ENCODE peak calls at places on chromosomes 6 and 20, in four cellular contexts. J is heart left ventricle, L is brain microvascular endothelial cell, H is GM23338. T is an unnamed sample.
A peak's percentile ranks its signal among the peaks of the same experiment; 100 is the strongest.

GRCh38 chr6:73203098-73203497 is 22.2 kb downstream of the KHDC1L start:
- DNase-seq in J (no peak), L (no peak), H (no peak), T (no peak)

GRCh38 chr6:165662041-165662491 is 975 bp downstream of the PDE10A start:
- DNase-seq in J (peak; percentile 60), L (peak; percentile 29), H (peak; percentile 53), T (no peak)

GRCh38 chr6:106789436-106790145 is 160.2 kb downstream of the QRSL1 start:
- DNase-seq in J (no peak), L (no peak), H (no peak), T (no peak)

GRCh38 chr6:14142816-14143215 is 25.2 kb downstream of the CD83 start:
- DNase-seq in J (no peak), L (no peak), H (no peak), T (no peak)

GRCh38 chr6:111870054-111870750 is 3.0 kb downstream of the FYN start:
- DNase-seq in J (no peak), L (no peak), H (peak; percentile 54), T (no peak)

GRCh38 chr20:45308078-45308778 is at the start of gene MATN4:
- DNase-seq in J (no peak), L (no peak), H (peak; percentile 65), T (peak; percentile 86)

GRCh38 chr6:46290916-46291633 is 120.3 kb upstream of the ENPP5 start:
- DNase-seq in J (no peak), L (no peak), H (peak; percentile 26), T (peak; percentile 12)

GRCh38 chr6:135180458-135181332 is at the start of gene MYB:
- DNase-seq in J (peak; percentile 47), L (no peak), H (peak; percentile 82), T (peak; percentile 93)

GRCh38 chr20:46060301-46060881 is 29.4 kb downstream of the NCOA5 start:
- DNase-seq in J (no peak), L (no peak), H (no peak), T (no peak)

GRCh38 chr20:63740501-63741353 is 1.2 kb downstream of the SLC2A4RG start:
- DNase-seq in J (peak; percentile 93), L (peak; percentile 76), H (peak; percentile 73), T (peak; percentile 96)

GRCh38 chr6:42294759-42295158 is 77.1 kb upstream of the MRPS10 start:
- DNase-seq in J (no peak), L (peak; percentile 58), H (no peak), T (no peak)

GRCh38 chr6:137738197-137738596 is 128.9 kb upstream of the TNFAIP3 start:
- DNase-seq in J (no peak), L (peak; percentile 97), H (no peak), T (no peak)

GRCh38 chr6:168581236-168581635 is 140.3 kb downstream of the SMOC2 start:
- DNase-seq in J (no peak), L (no peak), H (no peak), T (no peak)

GRCh38 chr6:16639689-16640480 is 121.4 kb downstream of the ATXN1 start:
- DNase-seq in J (no peak), L (peak; percentile 78), H (no peak), T (no peak)

GRCh38 chr20:50346372-50347347 is 156.0 kb downstream of the CEBPB start:
- DNase-seq in J (peak; percentile 89), L (peak; percentile 72), H (no peak), T (no peak)

GRCh38 chr6:35713426-35713825 is 23.4 kb upstream of the ARMC12 start:
- DNase-seq in J (no peak), L (no peak), H (no peak), T (peak; percentile 35)

DNA sequence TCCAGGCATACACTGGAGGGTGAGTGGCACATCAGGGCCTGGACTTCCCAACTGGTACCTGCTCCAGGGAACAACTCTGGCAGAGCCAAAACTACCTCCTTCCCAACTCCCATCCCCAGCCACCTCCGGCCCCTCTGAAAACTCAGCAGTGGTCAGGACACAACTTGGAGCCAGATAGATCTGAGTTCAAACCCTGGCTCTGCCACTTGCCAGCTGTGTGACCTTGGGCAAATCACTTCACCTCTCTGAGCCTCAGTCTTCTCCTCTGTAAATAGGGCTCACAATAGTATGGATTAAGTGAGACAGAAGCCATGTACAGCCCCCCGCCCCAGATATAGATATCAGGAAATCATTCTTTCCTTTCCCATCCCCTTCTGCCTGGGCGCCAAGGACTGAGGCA is 10.7 kb downstream of the AHCY start:
- DNase-seq in J (no peak), L (no peak), H (no peak), T (no peak)
- H3K36me3 ChIP-seq in J (peaks cover 5% of the 10 kb centered on the region), L (peaks cover 56% of the 10 kb centered on the region), H (peaks cover 57% of the 10 kb centered on the region), T (peaks cover 71% of the 10 kb centered on the region)

DNA sequence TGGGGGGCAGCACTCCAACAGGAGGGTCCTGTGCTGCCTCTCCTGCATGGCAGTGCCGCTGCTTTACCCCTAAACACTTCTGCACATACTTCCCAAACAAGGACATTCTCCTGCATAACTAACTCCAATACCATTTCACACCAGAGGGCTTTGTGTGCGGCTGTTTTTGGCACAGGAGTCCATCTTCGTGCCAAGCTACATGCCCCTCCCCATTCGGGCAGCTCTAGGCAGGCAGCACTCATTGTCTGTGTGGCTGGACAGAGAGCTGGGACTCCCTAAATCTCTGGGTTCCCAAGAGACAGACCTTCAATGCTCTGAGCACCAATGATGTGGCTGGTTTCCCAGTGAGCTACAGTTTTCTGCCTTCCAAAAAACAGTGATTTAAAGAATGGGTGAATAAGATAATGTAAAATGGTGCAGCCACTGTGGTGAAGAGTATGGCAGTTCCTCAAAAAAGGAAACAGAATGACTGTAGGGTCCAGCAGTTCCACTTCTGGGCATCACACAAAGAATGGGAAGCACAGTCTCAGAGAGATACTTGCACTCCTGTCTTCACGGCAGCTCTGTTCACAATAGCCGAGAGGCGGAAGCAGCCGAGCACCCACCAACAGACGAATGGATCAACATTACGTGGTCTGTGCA is 80.3 kb upstream of the DUSP22 start:
- DNase-seq in J (no peak), L (no peak), H (no peak), T (no peak)
- H3K4me3 ChIP-seq in J (no peak overlapping the region), L (no peak overlapping the region), H (no peak overlapping the region), T (no peak overlapping the region)

DNA sequence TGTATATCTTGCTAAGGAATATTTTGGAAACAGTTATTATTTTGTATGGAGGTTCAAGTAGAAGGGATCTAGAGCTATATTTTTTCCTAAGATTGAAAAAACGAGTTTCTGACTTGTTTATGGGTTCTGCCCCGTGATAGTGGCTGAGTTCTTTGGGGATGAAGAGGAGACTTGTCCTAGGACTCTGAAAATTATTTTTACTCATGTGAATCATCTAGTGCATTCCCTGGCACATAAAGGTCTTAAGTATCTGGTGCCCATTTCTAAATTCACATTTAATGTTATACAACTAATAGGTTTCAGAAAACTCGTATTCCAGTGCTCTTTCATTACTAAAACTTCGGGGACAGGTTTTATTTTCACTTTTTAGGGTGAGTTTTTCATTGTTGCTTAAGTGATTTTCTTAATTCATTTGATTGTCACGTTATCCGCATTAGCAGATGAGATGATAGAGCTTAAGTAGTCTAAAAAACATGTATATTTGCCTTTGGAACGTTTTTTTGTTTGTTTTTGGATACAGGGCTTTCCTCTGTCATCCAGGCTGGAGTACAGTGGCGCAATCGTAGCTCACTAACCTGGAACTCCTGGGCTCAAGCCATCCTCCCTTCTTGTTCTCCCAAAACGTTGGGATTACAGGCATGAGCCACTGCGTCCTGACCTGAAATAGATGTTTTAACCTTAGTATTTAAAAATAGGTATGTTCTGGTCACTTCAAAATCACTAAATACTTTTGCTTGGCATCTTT is 2.1 kb downstream of the NFYA start:
- DNase-seq in J (no peak), L (no peak), H (no peak), T (no peak)
- H3K36me3 ChIP-seq in J (no peaks in the 10 kb centered on the region), L (no peaks in the 10 kb centered on the region), H (peaks cover 11% of the 10 kb centered on the region), T (peaks cover 10% of the 10 kb centered on the region)

GRCh38 chr6:15247214-15247749 is 1.4 kb downstream of the JARID2 start:
- DNase-seq in J (no peak), L (no peak), H (no peak), T (no peak)
- H3K4me3 ChIP-seq in J (peak overlapping the region; percentile 88), L (peak overlapping the region; percentile 91), H (peak overlapping the region; percentile 92), T (peak overlapping the region; percentile 96)

GRCh38 chr6:31412506-31412905 is 9.1 kb downstream of the MICA start:
- DNase-seq in J (no peak), L (no peak), H (no peak), T (no peak)
- H3K36me3 ChIP-seq in J (peaks cover 10% of the 10 kb centered on the region), L (peaks cover 47% of the 10 kb centered on the region), H (peaks cover 13% of the 10 kb centered on the region), T (peaks cover 16% of the 10 kb centered on the region)

GRCh38 chr6:10409160-10409765 is 5.6 kb downstream of the TFAP2A start:
- DNase-seq in J (no peak), L (no peak), H (no peak), T (no peak)

GRCh38 chr6:10409766-10410209 is 5.1 kb downstream of the TFAP2A start:
- DNase-seq in J (no peak), L (no peak), H (peak; percentile 65), T (peak; percentile 68)

GRCh38 chr6:10411131-10411914 is 3.6 kb downstream of the TFAP2A start:
- DNase-seq in J (no peak), L (no peak), H (peak; percentile 68), T (peak; percentile 80)

GRCh38 chr6:10411915-10412164 is 3.0 kb downstream of the TFAP2A start:
- DNase-seq in J (no peak), L (no peak), H (no peak), T (no peak)

DNA sequence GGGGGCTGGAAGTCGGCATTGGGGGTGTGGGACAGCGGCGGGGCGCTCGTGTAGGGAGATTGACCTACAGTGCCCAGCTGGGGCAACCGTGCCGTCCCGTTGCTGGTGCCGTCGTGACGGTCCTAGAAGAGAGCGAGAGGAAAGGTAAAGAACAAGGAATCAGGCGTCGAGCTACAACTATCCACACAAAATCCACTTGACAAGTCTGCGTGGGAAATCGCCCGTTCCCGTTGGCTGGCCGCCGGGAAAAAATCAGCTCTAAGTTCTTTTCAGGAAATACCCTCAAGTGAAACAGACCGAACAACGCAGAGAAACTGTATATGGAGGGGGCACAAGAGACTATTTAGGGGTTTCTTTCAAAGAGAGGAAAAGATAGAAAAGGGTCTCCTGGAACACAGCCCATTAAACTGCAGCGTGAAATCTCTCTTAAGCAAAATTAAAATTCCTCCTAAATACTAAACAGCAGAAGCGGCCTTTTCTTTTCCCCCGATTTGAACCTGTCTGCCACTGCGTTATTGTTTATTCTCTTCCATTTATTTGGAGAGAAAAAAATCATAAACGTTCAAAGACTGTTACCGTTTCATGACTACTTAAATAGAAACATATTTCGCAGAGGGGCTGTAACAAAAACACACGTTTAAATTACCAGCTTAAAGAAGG is 4.5 kb downstream of the TFAP2A start:
- DNase-seq in J (no peak), L (no peak), H (peak; percentile 39), T (no peak)
- H3K4me3 ChIP-seq in J (peak overlapping the region; percentile 67), L (peak overlapping the region; percentile 66), H (peak overlapping the region; percentile 54), T (no peak overlapping the region)

T was measured in H7.